ENCODE peak calls at places on chromosomes 3 and 15, in five cellular contexts. G, T, W, H and B are unnamed samples.

GRCh38 chr3:141941093-141941492 is 64.7 kb downstream of the ATP1B3 start:
- DNase-seq in G (peak; percentile 15), T (no peak), W (no peak), H (peak; percentile 38), B (peak; percentile 77)

GRCh38 chr3:171183042-171183441 is 156.5 kb upstream of the SLC2A2 start:
- DNase-seq in G (peak; percentile 66), T (no peak), W (peak; percentile 37), H (peak; percentile 44), B (peak; percentile 54)

GRCh38 chr3:107218864-107219269 is 158.4 kb upstream of the CCDC54 start:
- DNase-seq in G (no peak), T (no peak), W (no peak), H (no peak), B (peak; percentile 49)

GRCh38 chr15:67201136-67201535 is 53.3 kb downstream of the AAGAB start:
- DNase-seq in G (peak; percentile 26), T (no peak), W (no peak), H (no peak), B (peak; percentile 87)

GRCh38 chr15:42037650-42038049 is 16.8 kb upstream of the PLA2G4E start:
- DNase-seq in G (no peak), T (no peak), W (no peak), H (peak; percentile 72), B (no peak)

GRCh38 chr3:9087831-9088413 is 124.7 kb upstream of the RAD18 start:
- DNase-seq in G (no peak), T (no peak), W (no peak), H (no peak), B (no peak)

GRCh38 chr3:125202197-125202596 is 10.4 kb downstream of the SLC12A8 start:
- DNase-seq in G (peak; percentile 42), T (peak; percentile 42), W (peak; percentile 25), H (no peak), B (peak; percentile 13)

GRCh38 chr3:147141516-147141915 is 264.8 kb downstream of the ZIC4 start:
- DNase-seq in G (peak; percentile 10), T (no peak), W (no peak), H (no peak), B (no peak)

GRCh38 chr3:126320517-126321293 is 36.5 kb downstream of the KLF15 start:
- DNase-seq in G (no peak), T (no peak), W (no peak), H (no peak), B (no peak)

GRCh38 chr3:66139415-66139814 is 81.4 kb upstream of the SLC25A26 start:
- DNase-seq in G (no peak), T (no peak), W (peak; percentile 48), H (no peak), B (no peak)

GRCh38 chr3:105518806-105519418 is 152.2 kb downstream of the ALCAM start:
- DNase-seq in G (peak; percentile 70), T (peak; percentile 30), W (peak; percentile 73), H (peak; percentile 35), B (peak; percentile 72)

GRCh38 chr3:4038351-4038750 is 239.1 kb downstream of the LRRN1 start:
- DNase-seq in G (no peak), T (no peak), W (no peak), H (no peak), B (no peak)

GRCh38 chr3:141407043-141407442 is 38.7 kb downstream of the ZBTB38 start:
- DNase-seq in G (no peak), T (no peak), W (peak; percentile 100), H (no peak), B (peak; percentile 42)

GRCh38 chr15:73632670-73633058 is 525 bp downstream of the NPTN start:
- DNase-seq in G (no peak), T (peak; percentile 32), W (no peak), H (no peak), B (no peak)

GRCh38 chr15:77603616-77604406 is 28.9 kb downstream of the LINGO1 start:
- DNase-seq in G (no peak), T (no peak), W (no peak), H (no peak), B (no peak)

GRCh38 chr15:77497108-77497737 is 76.5 kb downstream of the HMG20A start:
- DNase-seq in G (peak; percentile 57), T (no peak), W (no peak), H (no peak), B (peak; percentile 88)

GRCh38 chr3:160213181-160213580 is 12.0 kb upstream of the C3orf80 start:
- DNase-seq in G (no peak), T (no peak), W (no peak), H (no peak), B (no peak)

GRCh38 chr3:126714296-126714900 is 10.4 kb downstream of the CHCHD6 start:
- DNase-seq in G (no peak), T (no peak), W (no peak), H (no peak), B (no peak)

GRCh38 chr3:120094776-120095225 is 554 bp upstream of the GSK3B start:
- DNase-seq in G (peak; percentile 100), T (peak; percentile 100), W (peak; percentile 100), H (peak; percentile 97), B (peak; percentile 100)

GRCh38 chr15:80076321-80077318 is 17.1 kb downstream of the ZFAND6 start:
- DNase-seq in G (no peak), T (no peak), W (peak; percentile 50), H (no peak), B (peak; percentile 13)

GRCh38 chr3:53217175-53217574 is 38.6 kb downstream of the TKT start:
- DNase-seq in G (no peak), T (no peak), W (no peak), H (no peak), B (no peak)

GRCh38 chr3:147921044-147921443 is 511.9 kb downstream of the ZIC1 start:
- DNase-seq in G (no peak), T (no peak), W (peak; percentile 70), H (no peak), B (peak; percentile 45)

GRCh38 chr3:197547618-197548017 is 8.2 kb downstream of the BDH1 start:
- DNase-seq in G (no peak), T (no peak), W (no peak), H (peak; percentile 39), B (no peak)

GRCh38 chr3:88640581-88640980 is 466.8 kb upstream of the EPHA3 start:
- DNase-seq in G (no peak), T (no peak), W (no peak), H (no peak), B (no peak)

GRCh38 chr3:50236484-50237132 is 604 bp downstream of the GNAI2 start:
- DNase-seq in G (no peak), T (no peak), W (no peak), H (no peak), B (no peak)

GRCh38 chr15:33132722-33133345 is 61.7 kb downstream of the FMN1 start:
- DNase-seq in G (peak; percentile 54), T (no peak), W (peak; percentile 76), H (peak; percentile 7), B (peak; percentile 78)

GRCh38 chr3:117217355-117217754 is 507.8 kb downstream of the TUSC7 start:
- DNase-seq in G (no peak), T (no peak), W (peak; percentile 74), H (no peak), B (no peak)

GRCh38 chr15:48394172-48394571 is 62.9 kb downstream of the DUT start:
- DNase-seq in G (no peak), T (no peak), W (no peak), H (no peak), B (no peak)

GRCh38 chr3:112293368-112294321 is at the start of gene SLC9C1:
- DNase-seq in G (peak; percentile 82), T (peak; percentile 72), W (peak; percentile 74), H (peak; percentile 63), B (peak; percentile 83)

GRCh38 chr3:186444288-186444687 is 82.3 kb upstream of the DGKG start:
- DNase-seq in G (no peak), T (no peak), W (no peak), H (no peak), B (no peak)

GRCh38 chr3:72285483-72285882 is 500.5 kb upstream of the PROK2 start:
- DNase-seq in G (no peak), T (no peak), W (no peak), H (no peak), B (no peak)

GRCh38 chr3:37229291-37229690 is 54.9 kb upstream of the LRRFIP2 start:
- DNase-seq in G (no peak), T (no peak), W (no peak), H (no peak), B (no peak)

GRCh38 chr3:140338916-140339315 is 338.9 kb upstream of the TRIM42 start:
- DNase-seq in G (no peak), T (no peak), W (no peak), H (no peak), B (no peak)

GRCh38 chr3:192481638-192482037 is 245.7 kb downstream of the FGF12 start:
- DNase-seq in G (peak; percentile 79), T (no peak), W (peak; percentile 20), H (no peak), B (peak; percentile 84)

GRCh38 chr15:101242160-101242998 is 9.5 kb downstream of the CHSY1 start:
- DNase-seq in G (peak; percentile 54), T (peak; percentile 81), W (peak; percentile 59), H (no peak), B (peak; percentile 83)

GRCh38 chr3:13034861-13035260 is 38.4 kb downstream of the IQSEC1 start:
- DNase-seq in G (no peak), T (no peak), W (no peak), H (no peak), B (no peak)

GRCh38 chr15:57160823-57161560 is 215.3 kb upstream of the CGNL1 start:
- DNase-seq in G (peak; percentile 4), T (no peak), W (peak; percentile 88), H (no peak), B (peak; percentile 22)

GRCh38 chr15:52144656-52145055 is 32.1 kb upstream of the BCL2L10 start:
- DNase-seq in G (peak; percentile 58), T (no peak), W (peak; percentile 55), H (no peak), B (peak; percentile 83)

GRCh38 chr15:77486542-77487478 is 66.1 kb downstream of the HMG20A start:
- DNase-seq in G (no peak), T (no peak), W (no peak), H (no peak), B (no peak)